ENCODE peak calls at places on chromosomes 5 and 9, in nine cellular contexts. Z is naive thymus-derived CD8-positive, alpha-beta T cell; B is amygdala; I is heart left ventricle; H is NCI-H1105 treated with DMSO at 0.1 percent for 48 hours; O is stromal cell of bone marrow; D is effector memory CD4-positive, alpha-beta T cell; F is mucosa of descending colon; W is activated naive CD4-positive, alpha-beta T cell treated with Interleukin-2 at 50 U/mL for 16 hours. K is an unnamed sample.

GRCh38 chr9:93898502-93899426 is 56.4 kb downstream of the BARX1 start:
- DNase-seq in Z (no peak), B (no peak), I (no peak), H (no peak), O (no peak), D (no peak), F (no peak), W (no peak), K (peak; percentile 3)

GRCh38 chr9:114096041-114096511 is 3.0 kb downstream of the KIF12 start:
- DNase-seq in Z (no peak), B (no peak), I (no peak), H (no peak), O (no peak), D (no peak), F (no peak), W (no peak), K (no peak)

GRCh38 chr9:77871483-77871882 is 160.1 kb downstream of the GNAQ start:
- DNase-seq in Z (no peak), B (no peak), I (no peak), H (no peak), O (no peak), D (no peak), F (no peak), W (no peak), K (no peak)

GRCh38 chr5:33362915-33363314 is 77.8 kb upstream of the TARS1 start:
- DNase-seq in Z (no peak), B (no peak), I (no peak), H (no peak), O (no peak), D (no peak), F (no peak), W (no peak), K (peak; percentile 62)

GRCh38 chr9:81318571-81318970 is 370.8 kb downstream of the TLE1 start:
- DNase-seq in Z (no peak), B (no peak), I (no peak), H (no peak), O (no peak), D (no peak), F (no peak), W (no peak), K (no peak)

GRCh38 chr5:40521925-40522324 is 157.8 kb upstream of the PTGER4 start:
- DNase-seq in Z (no peak), B (no peak), I (no peak), H (no peak), O (no peak), D (no peak), F (no peak), W (no peak), K (no peak)

GRCh38 chr5:156356238-156356637 is 29.3 kb downstream of the SGCD start:
- DNase-seq in Z (no peak), B (no peak), I (no peak), H (no peak), O (no peak), D (no peak), F (no peak), W (no peak), K (no peak)

GRCh38 chr9:113164536-113165300 is 13.9 kb downstream of the SLC31A2 start:
- DNase-seq in Z (no peak), B (peak; percentile 70), I (peak; percentile 73), H (no peak), O (peak; percentile 28), D (no peak), F (no peak), W (no peak), K (peak; percentile 61)

GRCh38 chr9:20985851-20986600 is 45.4 kb downstream of the HACD4 start:
- DNase-seq in Z (no peak), B (no peak), I (no peak), H (no peak), O (no peak), D (no peak), F (no peak), W (no peak), K (no peak)

GRCh38 chr5:43225649-43226245 is 33.7 kb downstream of the NIM1K start:
- DNase-seq in Z (no peak), B (no peak), I (no peak), H (no peak), O (no peak), D (no peak), F (no peak), W (no peak), K (no peak)

GRCh38 chr9:104872959-104873850 is 54.8 kb downstream of the ABCA1 start:
- DNase-seq in Z (no peak), B (no peak), I (peak; percentile 55), H (no peak), O (peak; percentile 76), D (no peak), F (no peak), W (no peak), K (peak; percentile 94)

GRCh38 chr5:10434392-10434791 is 7.3 kb upstream of the ROPN1L start:
- DNase-seq in Z (no peak), B (no peak), I (no peak), H (no peak), O (no peak), D (no peak), F (no peak), W (no peak), K (no peak)

GRCh38 chr5:6849569-6849968 is 136.3 kb downstream of the TENT4A start:
- DNase-seq in Z (no peak), B (no peak), I (no peak), H (no peak), O (no peak), D (no peak), F (no peak), W (peak; percentile 6), K (no peak)

GRCh38 chr5:59766394-59766793 is 127.1 kb downstream of the PDE4D start:
- DNase-seq in Z (no peak), B (no peak), I (no peak), H (peak; percentile 24), O (no peak), D (no peak), F (peak; percentile 34), W (no peak), K (peak; percentile 17)

K was measured in adrenal gland.